ENCODE peak calls at places on chromosomes 1 and 21, in seven cellular contexts. R is HEK293T, T is suprapubic skin, J is body of pancreas, L is GM12865, C is lung microvascular endothelial cell, U is HT-29. B is an unnamed sample.

GRCh38 chr1:107933736-107934135 is 31.2 kb downstream of the VAV3 start:
- DNase-seq in C (no peak), L (peak; percentile 58), J (no peak), U (no peak), R (no peak), T (no peak), B (no peak)

GRCh38 chr21:41570791-41571355 is 62.9 kb upstream of the TMPRSS2 start:
- DNase-seq in R (no peak), L (peak; percentile 74), J (no peak), T (no peak), U (no peak), C (no peak), B (no peak)

GRCh38 chr1:58238846-58239245 is 307.7 kb downstream of the OMA1 start:
- DNase-seq in C (no peak), L (no peak), J (no peak), U (no peak), T (no peak), R (no peak), B (no peak)

GRCh38 chr1:85628791-85629531 is 48.4 kb downstream of the CCN1 start:
- DNase-seq in J (peak; percentile 56), U (peak; percentile 89), C (peak; percentile 69), R (peak; percentile 30), T (no peak), L (no peak), B (no peak)

GRCh38 chr1:192147626-192148025 is 10.6 kb upstream of the RGS18 start:
- DNase-seq in R (no peak), C (no peak), L (no peak), J (no peak), T (no peak), U (no peak), B (no peak)

GRCh38 chr1:245575710-245576109 is 420.9 kb downstream of the KIF26B start:
- DNase-seq in L (no peak), J (no peak), C (no peak), T (no peak), U (no peak), R (no peak), B (no peak)

GRCh38 chr1:232599178-232600041 is 30.5 kb downstream of the SIPA1L2 start:
- DNase-seq in R (no peak), C (peak; percentile 36), U (no peak), T (no peak), J (no peak), L (no peak), B (no peak)

GRCh38 chr1:34591751-34592629 is 162.9 kb upstream of the GJB5 start:
- DNase-seq in T (no peak), C (no peak), U (peak; percentile 49), R (peak; percentile 21), L (peak; percentile 30), J (no peak), B (no peak)

GRCh38 chr1:244207935-244208244 is 156.8 kb downstream of the ZBTB18 start:
- DNase-seq in R (no peak), C (peak; percentile 45), J (no peak), T (no peak), U (no peak), L (no peak), B (no peak)

GRCh38 chr1:228459091-228459993 is 27.8 kb upstream of the RNF187 start:
- DNase-seq in J (peak; percentile 35), C (peak; percentile 83), U (peak; percentile 80), T (no peak), L (peak; percentile 85), R (peak; percentile 83), B (no peak)

GRCh38 chr1:2127181-2128145 is 67.1 kb downstream of the FAAP20 start:
- DNase-seq in U (no peak), T (no peak), L (no peak), C (no peak), R (no peak), J (no peak), B (no peak)

GRCh38 chr1:174135200-174135599 is 24.1 kb upstream of the RABGAP1L start:
- DNase-seq in T (no peak), R (no peak), L (no peak), J (no peak), U (no peak), C (no peak), B (no peak)

GRCh38 chr1:185681034-185681633 is 53.1 kb upstream of the HMCN1 start:
- DNase-seq in C (peak; percentile 69), J (peak; percentile 42), L (peak; percentile 60), T (no peak), R (peak; percentile 52), U (peak; percentile 81), B (peak; percentile 60)

GRCh38 chr1:226945106-226945857 is 5.2 kb downstream of the COQ8A start:
- DNase-seq in U (peak; percentile 3), R (no peak), T (no peak), L (no peak), C (no peak), J (peak; percentile 98), B (no peak)

GRCh38 chr1:41576620-41577019 is 92.1 kb upstream of the EDN2 start:
- DNase-seq in J (no peak), L (no peak), T (no peak), C (no peak), R (no peak), U (no peak), B (no peak)

GRCh38 chr1:100308777-100309176 is 42.8 kb downstream of the RTCA start:
- DNase-seq in R (no peak), U (no peak), L (no peak), J (no peak), T (no peak), C (peak; percentile 80), B (no peak)

GRCh38 chr1:115977481-115978258 is 1.4 kb downstream of the SLC22A15 start:
- DNase-seq in R (no peak), T (no peak), J (peak; percentile 36), U (no peak), C (no peak), L (no peak), B (no peak)

GRCh38 chr1:201495447-201496295 is 11.3 kb downstream of the CSRP1 start:
- DNase-seq in J (peak; percentile 33), R (no peak), C (peak; percentile 72), T (peak; percentile 85), U (no peak), L (no peak), B (no peak)

GRCh38 chr1:196680107-196680506 is 28.3 kb downstream of the CFH start:
- DNase-seq in U (no peak), J (no peak), T (no peak), R (no peak), C (peak; percentile 62), L (no peak), B (no peak)

GRCh38 chr1:162662013-162662412 is 29.7 kb downstream of the DDR2 start:
- DNase-seq in T (no peak), L (no peak), J (no peak), R (no peak), C (no peak), U (no peak), B (no peak)

GRCh38 chr1:62045579-62045978 is 149.1 kb upstream of the L1TD1 start:
- DNase-seq in J (peak; percentile 6), R (no peak), L (no peak), T (no peak), C (peak; percentile 6), U (no peak), B (no peak)

GRCh38 chr1:230280054-230280795 is 145.9 kb downstream of the PGBD5 start:
- DNase-seq in C (no peak), R (no peak), U (no peak), T (peak; percentile 72), L (no peak), J (no peak), B (no peak)

GRCh38 chr1:21955474-21956281 is 18.6 kb upstream of the HSPG2 start:
- DNase-seq in T (no peak), C (no peak), R (no peak), J (no peak), U (peak; percentile 70), L (peak; percentile 43), B (no peak)

GRCh38 chr1:36839485-36839884 is 194.8 kb downstream of the GRIK3 start:
- DNase-seq in L (no peak), T (no peak), R (no peak), J (no peak), U (no peak), C (no peak), B (no peak)